ENCODE peak calls at places on chromosomes 6 and 20, in six cellular contexts. One of them, this sample, is unnamed.

GRCh38 chr20:53336892-53337291 is 256.7 kb downstream of the ZNF217 start:
- DNase-seq in H1: no peak
- DNase-seq in GM12878: no peak
- DNase-seq in transverse colon: no peak
- DNase-seq in SK-N-MC: no peak
- DNase-seq in stomach: no peak
- DNase-seq in this sample: no peak

GRCh38 chr6:63844287-63844686 is 208.7 kb downstream of the PHF3 start:
- DNase-seq in transverse colon: no peak
- DNase-seq in GM12878: no peak
- DNase-seq in stomach: no peak
- DNase-seq in SK-N-MC: no peak
- DNase-seq in H1: no peak
- DNase-seq in this sample: no peak

GRCh38 chr6:33904050-33904827 is 100.4 kb upstream of the MLN start:
- DNase-seq in stomach: no peak
- DNase-seq in SK-N-MC: no peak
- DNase-seq in transverse colon: peak; percentile 48
- DNase-seq in H1: no peak
- DNase-seq in GM12878: peak; percentile 79
- DNase-seq in this sample: peak; percentile 63

GRCh38 chr6:14676084-14676483 is 558.5 kb downstream of the CD83 start:
- DNase-seq in GM12878: no peak
- DNase-seq in SK-N-MC: no peak
- DNase-seq in transverse colon: no peak
- DNase-seq in H1: no peak
- DNase-seq in stomach: no peak
- DNase-seq in this sample: no peak

GRCh38 chr6:19849196-19849595 is 12.0 kb downstream of the ID4 start:
- DNase-seq in transverse colon: no peak
- DNase-seq in stomach: no peak
- DNase-seq in SK-N-MC: no peak
- DNase-seq in H1: no peak
- DNase-seq in GM12878: no peak
- DNase-seq in this sample: no peak

GRCh38 chr6:96211341-96211740 is 195.6 kb downstream of the FUT9 start:
- DNase-seq in stomach: no peak
- DNase-seq in GM12878: no peak
- DNase-seq in H1: no peak
- DNase-seq in SK-N-MC: no peak
- DNase-seq in transverse colon: no peak
- DNase-seq in this sample: no peak

GRCh38 chr6:144335914-144336313 is 50.8 kb downstream of the UTRN start:
- DNase-seq in stomach: no peak
- DNase-seq in GM12878: no peak
- DNase-seq in SK-N-MC: no peak
- DNase-seq in H1: peak; percentile 41
- DNase-seq in transverse colon: peak; percentile 55
- DNase-seq in this sample: no peak

GRCh38 chr20:46557231-46557956 is 6.9 kb upstream of the OCSTAMP start:
- DNase-seq in GM12878: no peak
- DNase-seq in transverse colon: no peak
- DNase-seq in H1: no peak
- DNase-seq in SK-N-MC: no peak
- DNase-seq in stomach: no peak
- DNase-seq in this sample: no peak

GRCh38 chr6:42013134-42013516 is 37.2 kb upstream of the TAF8 start:
- DNase-seq in transverse colon: no peak
- DNase-seq in SK-N-MC: no peak
- DNase-seq in stomach: no peak
- DNase-seq in GM12878: no peak
- DNase-seq in H1: no peak
- DNase-seq in this sample: no peak

GRCh38 chr6:24926192-24926591 is 9.6 kb downstream of the RIPOR2 start:
- DNase-seq in GM12878: no peak
- DNase-seq in SK-N-MC: no peak
- DNase-seq in H1: no peak
- DNase-seq in transverse colon: no peak
- DNase-seq in stomach: no peak
- DNase-seq in this sample: no peak

GRCh38 chr6:43420012-43420411 is 7.3 kb upstream of the ABCC10 start:
- DNase-seq in transverse colon: no peak
- DNase-seq in GM12878: no peak
- DNase-seq in stomach: no peak
- DNase-seq in H1: no peak
- DNase-seq in SK-N-MC: no peak
- DNase-seq in this sample: no peak

GRCh38 chr6:144896876-144897275 is 611.7 kb downstream of the UTRN start:
- DNase-seq in stomach: no peak
- DNase-seq in H1: no peak
- DNase-seq in GM12878: no peak
- DNase-seq in transverse colon: no peak
- DNase-seq in SK-N-MC: no peak
- DNase-seq in this sample: no peak

GRCh38 chr20:47568019-47568418 is 66.3 kb downstream of the NCOA3 start:
- DNase-seq in H1: no peak
- DNase-seq in SK-N-MC: no peak
- DNase-seq in transverse colon: peak; percentile 26
- DNase-seq in GM12878: no peak
- DNase-seq in stomach: peak; percentile 49
- DNase-seq in this sample: no peak

GRCh38 chr6:17393335-17394191 is at the start of gene CAP2:
- DNase-seq in SK-N-MC: no peak
- DNase-seq in GM12878: no peak
- DNase-seq in H1: peak; percentile 83
- DNase-seq in stomach: peak; percentile 28
- DNase-seq in transverse colon: peak; percentile 62
- DNase-seq in this sample: no peak

GRCh38 chr6:37260063-37260843 is 2.3 kb upstream of the TMEM217 start:
- DNase-seq in stomach: no peak
- DNase-seq in GM12878: no peak
- DNase-seq in H1: no peak
- DNase-seq in transverse colon: no peak
- DNase-seq in SK-N-MC: no peak
- DNase-seq in this sample: no peak

GRCh38 chr6:11033825-11034224 is 10.3 kb downstream of the ELOVL2 start:
- DNase-seq in transverse colon: no peak
- DNase-seq in stomach: no peak
- DNase-seq in H1: no peak
- DNase-seq in GM12878: no peak
- DNase-seq in SK-N-MC: no peak
- DNase-seq in this sample: no peak

GRCh38 chr20:38863024-38863851 is 57.7 kb downstream of the PPP1R16B start:
- DNase-seq in stomach: no peak
- DNase-seq in SK-N-MC: no peak
- DNase-seq in transverse colon: peak; percentile 44
- DNase-seq in GM12878: peak; percentile 75
- DNase-seq in H1: no peak
- DNase-seq in this sample: peak; percentile 57

GRCh38 chr6:81242634-81243033 is 509.8 kb downstream of the TENT5A start:
- DNase-seq in transverse colon: no peak
- DNase-seq in SK-N-MC: no peak
- DNase-seq in GM12878: no peak
- DNase-seq in H1: no peak
- DNase-seq in stomach: no peak
- DNase-seq in this sample: no peak

GRCh38 chr6:142474446-142475289 is 172.9 kb downstream of the ADGRG6 start:
- DNase-seq in GM12878: no peak
- DNase-seq in stomach: peak; percentile 31
- DNase-seq in SK-N-MC: peak; percentile 28
- DNase-seq in transverse colon: no peak
- DNase-seq in H1: peak; percentile 76
- DNase-seq in this sample: peak; percentile 3

GRCh38 chr20:38426006-38426405 is 9.1 kb downstream of the SNHG17 start:
- DNase-seq in H1: no peak
- DNase-seq in GM12878: no peak
- DNase-seq in transverse colon: no peak
- DNase-seq in stomach: no peak
- DNase-seq in SK-N-MC: no peak
- DNase-seq in this sample: no peak

GRCh38 chr6:16849280-16850210 is 88.3 kb upstream of the ATXN1 start:
- DNase-seq in transverse colon: peak; percentile 9
- DNase-seq in H1: peak; percentile 47
- DNase-seq in stomach: no peak
- DNase-seq in GM12878: no peak
- DNase-seq in SK-N-MC: no peak
- DNase-seq in this sample: no peak

GRCh38 chr6:155646443-155646842 is 190.8 kb upstream of the NOX3 start:
- DNase-seq in stomach: no peak
- DNase-seq in H1: no peak
- DNase-seq in transverse colon: no peak
- DNase-seq in GM12878: no peak
- DNase-seq in SK-N-MC: no peak
- DNase-seq in this sample: no peak

GRCh38 chr6:70028246-70028645 is 161.9 kb downstream of the COL19A1 start:
- DNase-seq in transverse colon: no peak
- DNase-seq in SK-N-MC: no peak
- DNase-seq in stomach: no peak
- DNase-seq in H1: no peak
- DNase-seq in GM12878: no peak
- DNase-seq in this sample: no peak

GRCh38 chr6:17938885-17939284 is 48.5 kb downstream of the KIF13A start:
- DNase-seq in GM12878: no peak
- DNase-seq in stomach: no peak
- DNase-seq in SK-N-MC: no peak
- DNase-seq in transverse colon: no peak
- DNase-seq in H1: no peak
- DNase-seq in this sample: no peak

GRCh38 chr20:20051767-20052073 is 546 bp downstream of the CRNKL1 start:
- DNase-seq in SK-N-MC: no peak
- DNase-seq in stomach: no peak
- DNase-seq in GM12878: no peak
- DNase-seq in transverse colon: no peak
- DNase-seq in H1: no peak
- DNase-seq in this sample: no peak

GRCh38 chr20:20052074-20052970 is at the start of the genes CFAP61 and CRNKL1:
- DNase-seq in GM12878: peak; percentile 96
- DNase-seq in stomach: peak; percentile 98
- DNase-seq in transverse colon: peak; percentile 97
- DNase-seq in SK-N-MC: peak; percentile 92
- DNase-seq in H1: peak; percentile 97
- DNase-seq in this sample: peak; percentile 76
- TF ChIP-seq POLR2AphosphoS5 in GM12878: peak; percentile 88
- TF ChIP-seq POLR2AphosphoS5 in stomach: peak; percentile 41
- TF ChIP-seq POLR2AphosphoS5 in transverse colon: no peak
- TF ChIP-seq POLR2AphosphoS5 in SK-N-MC: peak; percentile 73
- TF ChIP-seq POLR2AphosphoS5 in H1: peak; percentile 39
- TF ChIP-seq POLR2AphosphoS5 in this sample: peak; percentile 76

GRCh38 chr20:50012282-50013263 is 29.8 kb downstream of the SNAI1 start:
- DNase-seq in H1: no peak
- DNase-seq in transverse colon: peak; percentile 28
- DNase-seq in stomach: no peak
- DNase-seq in GM12878: no peak
- DNase-seq in SK-N-MC: no peak
- DNase-seq in this sample: no peak
- TF ChIP-seq POLR2AphosphoS5 in H1: no peak
- TF ChIP-seq POLR2AphosphoS5 in transverse colon: no peak
- TF ChIP-seq POLR2AphosphoS5 in stomach: no peak
- TF ChIP-seq POLR2AphosphoS5 in GM12878: no peak
- TF ChIP-seq POLR2AphosphoS5 in SK-N-MC: no peak
- TF ChIP-seq POLR2AphosphoS5 in this sample: no peak

DNA sequence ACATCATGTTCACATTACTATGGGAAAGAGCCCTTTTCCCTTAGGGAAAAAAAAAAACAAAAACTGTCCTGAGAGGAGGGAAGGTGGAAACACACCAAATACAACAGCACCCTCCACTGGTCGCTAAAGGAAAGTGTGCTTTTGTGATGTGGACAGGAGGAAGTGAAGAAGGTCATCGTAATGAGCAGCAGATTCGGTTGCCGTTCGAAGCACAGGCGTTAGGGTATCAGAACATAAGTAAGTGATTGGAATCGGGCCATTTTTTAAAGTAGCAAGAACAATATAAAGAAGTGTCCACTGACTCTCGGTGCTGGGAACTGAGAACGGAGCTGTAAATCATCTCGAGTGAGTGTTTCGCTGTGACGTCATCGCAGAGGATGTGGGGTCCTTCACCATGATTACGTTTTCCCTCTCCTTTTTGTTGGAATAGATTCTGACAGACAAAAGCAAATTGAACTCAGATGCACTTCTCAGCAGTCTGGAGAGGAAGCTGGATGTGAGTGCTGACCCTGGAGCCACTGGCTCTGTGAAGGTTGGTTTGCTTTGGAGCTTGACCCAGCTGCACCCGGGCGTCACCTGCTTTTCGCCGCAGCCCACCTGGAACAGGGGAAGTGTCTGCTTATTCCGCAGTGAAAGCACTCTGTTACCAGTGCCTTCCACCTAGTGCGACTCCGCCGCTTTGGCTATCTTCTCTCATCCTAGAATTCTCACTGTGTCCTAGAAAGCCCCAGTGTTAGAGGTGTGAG is 203.6 kb upstream of the GMDS start:
- DNase-seq in stomach: peak; percentile 44
- DNase-seq in GM12878: no peak
- DNase-seq in transverse colon: peak; percentile 43
- DNase-seq in SK-N-MC: peak; percentile 22
- DNase-seq in H1: no peak
- DNase-seq in this sample: no peak
- TF ChIP-seq POLR2AphosphoS5 in stomach: no peak
- TF ChIP-seq POLR2AphosphoS5 in GM12878: no peak
- TF ChIP-seq POLR2AphosphoS5 in transverse colon: no peak
- TF ChIP-seq POLR2AphosphoS5 in SK-N-MC: no peak
- TF ChIP-seq POLR2AphosphoS5 in H1: no peak
- TF ChIP-seq POLR2AphosphoS5 in this sample: no peak

GRCh38 chr6:115665310-115665709 is 395.4 kb downstream of the FRK start:
- DNase-seq in SK-N-MC: no peak
- DNase-seq in GM12878: no peak
- DNase-seq in transverse colon: no peak
- DNase-seq in H1: no peak
- DNase-seq in stomach: no peak
- DNase-seq in this sample: no peak

GRCh38 chr6:115663681-115664080 is 397.0 kb downstream of the FRK start:
- DNase-seq in SK-N-MC: no peak
- DNase-seq in stomach: no peak
- DNase-seq in transverse colon: no peak
- DNase-seq in H1: no peak
- DNase-seq in GM12878: no peak
- DNase-seq in this sample: no peak

GRCh38 chr6:115667478-115667996 is 393.2 kb downstream of the FRK start:
- DNase-seq in GM12878: no peak
- DNase-seq in stomach: no peak
- DNase-seq in SK-N-MC: no peak
- DNase-seq in H1: no peak
- DNase-seq in transverse colon: no peak
- DNase-seq in this sample: no peak

GRCh38 chr6:115668781-115669180 is 391.9 kb downstream of the FRK start:
- DNase-seq in stomach: no peak
- DNase-seq in GM12878: no peak
- DNase-seq in SK-N-MC: no peak
- DNase-seq in H1: no peak
- DNase-seq in transverse colon: no peak
- DNase-seq in this sample: no peak

DNA sequence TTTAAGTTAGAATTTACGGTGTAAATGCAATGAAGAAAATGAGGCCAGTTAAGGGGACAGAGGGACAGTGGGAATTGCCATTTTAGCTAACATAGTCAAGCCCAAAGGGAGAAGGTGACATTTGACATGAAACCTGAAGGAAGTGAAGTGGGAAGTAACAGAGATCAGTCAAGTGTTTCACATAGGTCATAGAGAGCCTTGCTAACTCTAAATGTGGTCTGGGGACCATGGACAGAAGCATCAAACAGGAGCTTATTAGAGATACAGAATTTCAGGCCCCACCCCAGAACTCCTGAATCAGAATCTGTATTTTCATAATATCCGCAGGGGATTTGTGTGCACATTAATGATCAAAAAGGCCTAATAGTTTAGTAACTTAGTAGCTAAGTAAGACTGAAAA is 393.7 kb downstream of the FRK start:
- DNase-seq in transverse colon: no peak
- DNase-seq in stomach: no peak
- DNase-seq in GM12878: no peak
- DNase-seq in H1: no peak
- DNase-seq in SK-N-MC: no peak
- DNase-seq in this sample: no peak
- TF ChIP-seq POLR2AphosphoS5 in transverse colon: no peak
- TF ChIP-seq POLR2AphosphoS5 in stomach: no peak
- TF ChIP-seq POLR2AphosphoS5 in GM12878: no peak
- TF ChIP-seq POLR2AphosphoS5 in H1: no peak
- TF ChIP-seq POLR2AphosphoS5 in SK-N-MC: no peak
- TF ChIP-seq POLR2AphosphoS5 in this sample: no peak